ENCODE peak calls at places on chromosomes 3 and 15, in four cellular contexts. One of them, this sample, is unnamed.

GRCh38 chr3:123446210-123446609 is 2.7 kb downstream of the ADCY5 start:
- DNase-seq in right cardiac atrium: no peak
- DNase-seq in heart left ventricle: no peak
- DNase-seq in kidney: no peak
- DNase-seq in this sample: no peak

GRCh38 chr3:188635258-188636038 is 481.5 kb downstream of the LPP start:
- DNase-seq in right cardiac atrium: no peak
- DNase-seq in heart left ventricle: no peak
- DNase-seq in kidney: no peak
- DNase-seq in this sample: no peak

GRCh38 chr15:73054417-73054963 is 2.2 kb downstream of the NEO1 start:
- DNase-seq in right cardiac atrium: no peak
- DNase-seq in heart left ventricle: no peak
- DNase-seq in kidney: no peak
- DNase-seq in this sample: no peak

GRCh38 chr3:173938159-173938558 is 540.6 kb downstream of the NLGN1 start:
- DNase-seq in right cardiac atrium: no peak
- DNase-seq in heart left ventricle: no peak
- DNase-seq in kidney: no peak
- DNase-seq in this sample: no peak

GRCh38 chr3:157087398-157088132 is 72.4 kb downstream of the CCNL1 start:
- DNase-seq in right cardiac atrium: no peak
- DNase-seq in heart left ventricle: no peak
- DNase-seq in kidney: no peak
- DNase-seq in this sample: no peak

GRCh38 chr15:101175396-101175795 is 76.5 kb downstream of the CHSY1 start:
- DNase-seq in right cardiac atrium: no peak
- DNase-seq in heart left ventricle: no peak
- DNase-seq in kidney: no peak
- DNase-seq in this sample: no peak

GRCh38 chr3:39917060-39917773 is 107.8 kb downstream of the MYRIP start:
- DNase-seq in right cardiac atrium: no peak
- DNase-seq in heart left ventricle: no peak
- DNase-seq in kidney: no peak
- DNase-seq in this sample: no peak

GRCh38 chr3:74267583-74268184 is 346.8 kb downstream of the CNTN3 start:
- DNase-seq in right cardiac atrium: no peak
- DNase-seq in heart left ventricle: peak; percentile 20
- DNase-seq in kidney: no peak
- DNase-seq in this sample: no peak

GRCh38 chr3:135226057-135226456 is 431.0 kb downstream of the EPHB1 start:
- DNase-seq in right cardiac atrium: no peak
- DNase-seq in heart left ventricle: no peak
- DNase-seq in kidney: no peak
- DNase-seq in this sample: no peak

GRCh38 chr3:58404396-58404795 is 29.2 kb downstream of the PDHB start:
- DNase-seq in right cardiac atrium: no peak
- DNase-seq in heart left ventricle: no peak
- DNase-seq in kidney: no peak
- DNase-seq in this sample: no peak

GRCh38 chr3:196740476-196741400 is 1.1 kb downstream of the PAK2 start:
- DNase-seq in right cardiac atrium: no peak
- DNase-seq in heart left ventricle: no peak
- DNase-seq in kidney: no peak
- DNase-seq in this sample: no peak

GRCh38 chr3:139982404-139982803 is 47.4 kb downstream of the CLSTN2 start:
- DNase-seq in right cardiac atrium: no peak
- DNase-seq in heart left ventricle: no peak
- DNase-seq in kidney: no peak
- DNase-seq in this sample: no peak

GRCh38 chr15:39025331-39025730 is 460.7 kb upstream of the RASGRP1 start:
- DNase-seq in right cardiac atrium: no peak
- DNase-seq in heart left ventricle: no peak
- DNase-seq in kidney: no peak
- DNase-seq in this sample: no peak

GRCh38 chr3:170144437-170144843 is 37.1 kb downstream of the PHC3 start:
- DNase-seq in right cardiac atrium: no peak
- DNase-seq in heart left ventricle: no peak
- DNase-seq in kidney: no peak
- DNase-seq in this sample: no peak

GRCh38 chr3:105842449-105842848 is 26.4 kb downstream of the CBLB start:
- DNase-seq in right cardiac atrium: no peak
- DNase-seq in heart left ventricle: no peak
- DNase-seq in kidney: no peak
- DNase-seq in this sample: no peak

GRCh38 chr15:57820119-57820518 is 113.6 kb downstream of the POLR2M start:
- DNase-seq in right cardiac atrium: no peak
- DNase-seq in heart left ventricle: no peak
- DNase-seq in kidney: no peak
- DNase-seq in this sample: no peak

GRCh38 chr3:121736112-121736511 is 13.4 kb downstream of the GOLGB1 start:
- DNase-seq in right cardiac atrium: no peak
- DNase-seq in heart left ventricle: no peak
- DNase-seq in kidney: no peak
- DNase-seq in this sample: no peak

GRCh38 chr15:91783001-91783400 is 70.5 kb upstream of the SLCO3A1 start:
- DNase-seq in right cardiac atrium: no peak
- DNase-seq in heart left ventricle: no peak
- DNase-seq in kidney: no peak
- DNase-seq in this sample: no peak

GRCh38 chr15:72155021-72155621 is 36.9 kb downstream of the SENP8 start:
- DNase-seq in right cardiac atrium: peak; percentile 85
- DNase-seq in heart left ventricle: peak; percentile 63
- DNase-seq in kidney: peak; percentile 97
- DNase-seq in this sample: no peak

GRCh38 chr3:142596726-142597088 is 514 bp downstream of the PLS1 start:
- DNase-seq in right cardiac atrium: no peak
- DNase-seq in heart left ventricle: no peak
- DNase-seq in kidney: no peak
- DNase-seq in this sample: no peak

GRCh38 chr15:64717130-64717529 is 58.3 kb downstream of the RBPMS2 start:
- DNase-seq in right cardiac atrium: no peak
- DNase-seq in heart left ventricle: no peak
- DNase-seq in kidney: peak; percentile 10
- DNase-seq in this sample: no peak

GRCh38 chr3:66276705-66277274 is 56.0 kb downstream of the SLC25A26 start:
- DNase-seq in right cardiac atrium: no peak
- DNase-seq in heart left ventricle: peak; percentile 41
- DNase-seq in kidney: no peak
- DNase-seq in this sample: peak; percentile 54

GRCh38 chr3:141231923-141232861 is 567 bp downstream of the PXYLP1 start:
- DNase-seq in right cardiac atrium: peak; percentile 71
- DNase-seq in heart left ventricle: peak; percentile 44
- DNase-seq in kidney: peak; percentile 88
- DNase-seq in this sample: peak; percentile 18

GRCh38 chr3:24180616-24181015 is 235.5 kb downstream of the NR1D2 start:
- DNase-seq in right cardiac atrium: no peak
- DNase-seq in heart left ventricle: no peak
- DNase-seq in kidney: no peak
- DNase-seq in this sample: no peak

GRCh38 chr3:36362216-36362615 is 18.1 kb upstream of the STAC start:
- DNase-seq in right cardiac atrium: no peak
- DNase-seq in heart left ventricle: no peak
- DNase-seq in kidney: no peak
- DNase-seq in this sample: no peak

GRCh38 chr3:111134302-111134701 is 62.7 kb downstream of the NECTIN3 start:
- DNase-seq in right cardiac atrium: no peak
- DNase-seq in heart left ventricle: no peak
- DNase-seq in kidney: no peak
- DNase-seq in this sample: no peak

GRCh38 chr15:90402230-90402629 is 14.2 kb downstream of the IQGAP1 start:
- DNase-seq in right cardiac atrium: peak; percentile 68
- DNase-seq in heart left ventricle: no peak
- DNase-seq in kidney: no peak
- DNase-seq in this sample: no peak

GRCh38 chr3:111068574-111068973 is 3.0 kb upstream of the NECTIN3 start:
- DNase-seq in right cardiac atrium: no peak
- DNase-seq in heart left ventricle: no peak
- DNase-seq in kidney: no peak
- DNase-seq in this sample: no peak

GRCh38 chr3:146200461-146201220 is 39.7 kb upstream of the PLOD2 start:
- DNase-seq in right cardiac atrium: no peak
- DNase-seq in heart left ventricle: no peak
- DNase-seq in kidney: no peak
- DNase-seq in this sample: no peak

GRCh38 chr3:191301017-191301416 is 28.2 kb upstream of the CCDC50 start:
- DNase-seq in right cardiac atrium: no peak
- DNase-seq in heart left ventricle: no peak
- DNase-seq in kidney: no peak
- DNase-seq in this sample: no peak

GRCh38 chr15:52005748-52006701 is 13.0 kb upstream of the MAPK6 start:
- DNase-seq in right cardiac atrium: no peak
- DNase-seq in heart left ventricle: no peak
- DNase-seq in kidney: no peak
- DNase-seq in this sample: no peak

GRCh38 chr3:85482193-85482450 is 523.3 kb downstream of the CADM2 start:
- DNase-seq in right cardiac atrium: no peak
- DNase-seq in heart left ventricle: no peak
- DNase-seq in kidney: no peak
- DNase-seq in this sample: no peak

GRCh38 chr3:66029014-66029413 is 9.7 kb downstream of the MAGI1 start:
- DNase-seq in right cardiac atrium: no peak
- DNase-seq in heart left ventricle: no peak
- DNase-seq in kidney: no peak
- DNase-seq in this sample: no peak

DNA sequence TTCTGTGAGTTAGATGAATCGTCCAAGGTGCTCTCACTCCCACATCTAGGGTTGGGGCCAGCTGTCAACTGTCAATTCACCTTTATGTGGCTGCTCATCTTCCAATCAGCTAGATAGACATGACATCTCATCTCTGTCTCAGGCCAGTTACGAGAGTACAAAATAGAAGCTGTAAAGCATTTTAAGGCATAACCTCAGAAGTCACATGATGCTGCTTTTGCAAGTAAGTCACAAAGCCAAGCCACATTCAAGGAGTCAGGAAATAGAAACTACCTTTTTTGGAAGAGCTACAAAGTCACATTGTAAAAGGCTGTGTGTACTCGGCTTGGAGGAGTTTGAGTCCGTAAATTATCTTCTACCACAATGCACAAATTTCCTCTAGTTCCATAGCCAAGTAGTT is 5.1 kb upstream of the CCR1 start:
- DNase-seq in right cardiac atrium: no peak
- DNase-seq in heart left ventricle: no peak
- DNase-seq in kidney: no peak
- DNase-seq in this sample: no peak
- H3K4me1 ChIP-seq in right cardiac atrium: no peaks in the 10 kb centered on the region
- H3K4me1 ChIP-seq in heart left ventricle: no peaks in the 10 kb centered on the region
- H3K4me1 ChIP-seq in kidney: no peaks in the 10 kb centered on the region
- H3K4me1 ChIP-seq in this sample: peaks cover 30% of the 10 kb centered on the region

GRCh38 chr15:99109555-99110021 is 4.7 kb downstream of the SYNM start:
- DNase-seq in right cardiac atrium: no peak
- DNase-seq in heart left ventricle: no peak
- DNase-seq in kidney: peak; percentile 42
- DNase-seq in this sample: no peak
- H3K4me1 ChIP-seq in right cardiac atrium: peaks cover 3% of the 10 kb centered on the region
- H3K4me1 ChIP-seq in heart left ventricle: peaks cover 58% of the 10 kb centered on the region
- H3K4me1 ChIP-seq in kidney: no peaks in the 10 kb centered on the region
- H3K4me1 ChIP-seq in this sample: peaks cover 10% of the 10 kb centered on the region

GRCh38 chr3:13013151-13013561 is 60.1 kb downstream of the IQSEC1 start:
- DNase-seq in right cardiac atrium: peak; percentile 58
- DNase-seq in heart left ventricle: no peak
- DNase-seq in kidney: no peak
- DNase-seq in this sample: no peak
- H3K4me1 ChIP-seq in right cardiac atrium: peaks cover 2% of the 10 kb centered on the region
- H3K4me1 ChIP-seq in heart left ventricle: peaks cover 34% of the 10 kb centered on the region
- H3K4me1 ChIP-seq in kidney: no peaks in the 10 kb centered on the region
- H3K4me1 ChIP-seq in this sample: peaks cover 86% of the 10 kb centered on the region

GRCh38 chr3:149581248-149581647 is 76.6 kb downstream of the WWTR1 start:
- DNase-seq in right cardiac atrium: no peak
- DNase-seq in heart left ventricle: no peak
- DNase-seq in kidney: no peak
- DNase-seq in this sample: no peak
- H3K4me1 ChIP-seq in right cardiac atrium: peaks cover 20% of the 10 kb centered on the region
- H3K4me1 ChIP-seq in heart left ventricle: peaks cover 78% of the 10 kb centered on the region
- H3K4me1 ChIP-seq in kidney: peaks cover 6% of the 10 kb centered on the region
- H3K4me1 ChIP-seq in this sample: no peaks in the 10 kb centered on the region

GRCh38 chr15:74381481-74381880 is 14.0 kb upstream of the CYP11A1 start:
- DNase-seq in right cardiac atrium: no peak
- DNase-seq in heart left ventricle: no peak
- DNase-seq in kidney: no peak
- DNase-seq in this sample: no peak

GRCh38 chr15:74380361-74381189 is 13.1 kb upstream of the CYP11A1 start:
- DNase-seq in right cardiac atrium: no peak
- DNase-seq in heart left ventricle: no peak
- DNase-seq in kidney: no peak
- DNase-seq in this sample: no peak

GRCh38 chr15:74383286-74383685 is 15.8 kb upstream of the CYP11A1 start:
- DNase-seq in right cardiac atrium: no peak
- DNase-seq in heart left ventricle: no peak
- DNase-seq in kidney: no peak
- DNase-seq in this sample: no peak

GRCh38 chr15:74381190-74381453 is 13.7 kb upstream of the CYP11A1 start:
- DNase-seq in right cardiac atrium: no peak
- DNase-seq in heart left ventricle: no peak
- DNase-seq in kidney: no peak
- DNase-seq in this sample: no peak

GRCh38 chr15:74382004-74382816 is 14.8 kb upstream of the CYP11A1 start:
- DNase-seq in right cardiac atrium: peak; percentile 94
- DNase-seq in heart left ventricle: peak; percentile 84
- DNase-seq in kidney: peak; percentile 93
- DNase-seq in this sample: peak; percentile 83
- H3K4me1 ChIP-seq in right cardiac atrium: peaks cover 6% of the 10 kb centered on the region
- H3K4me1 ChIP-seq in heart left ventricle: peaks cover 32% of the 10 kb centered on the region
- H3K4me1 ChIP-seq in kidney: peaks cover 9% of the 10 kb centered on the region
- H3K4me1 ChIP-seq in this sample: peaks cover 36% of the 10 kb centered on the region

DNA sequence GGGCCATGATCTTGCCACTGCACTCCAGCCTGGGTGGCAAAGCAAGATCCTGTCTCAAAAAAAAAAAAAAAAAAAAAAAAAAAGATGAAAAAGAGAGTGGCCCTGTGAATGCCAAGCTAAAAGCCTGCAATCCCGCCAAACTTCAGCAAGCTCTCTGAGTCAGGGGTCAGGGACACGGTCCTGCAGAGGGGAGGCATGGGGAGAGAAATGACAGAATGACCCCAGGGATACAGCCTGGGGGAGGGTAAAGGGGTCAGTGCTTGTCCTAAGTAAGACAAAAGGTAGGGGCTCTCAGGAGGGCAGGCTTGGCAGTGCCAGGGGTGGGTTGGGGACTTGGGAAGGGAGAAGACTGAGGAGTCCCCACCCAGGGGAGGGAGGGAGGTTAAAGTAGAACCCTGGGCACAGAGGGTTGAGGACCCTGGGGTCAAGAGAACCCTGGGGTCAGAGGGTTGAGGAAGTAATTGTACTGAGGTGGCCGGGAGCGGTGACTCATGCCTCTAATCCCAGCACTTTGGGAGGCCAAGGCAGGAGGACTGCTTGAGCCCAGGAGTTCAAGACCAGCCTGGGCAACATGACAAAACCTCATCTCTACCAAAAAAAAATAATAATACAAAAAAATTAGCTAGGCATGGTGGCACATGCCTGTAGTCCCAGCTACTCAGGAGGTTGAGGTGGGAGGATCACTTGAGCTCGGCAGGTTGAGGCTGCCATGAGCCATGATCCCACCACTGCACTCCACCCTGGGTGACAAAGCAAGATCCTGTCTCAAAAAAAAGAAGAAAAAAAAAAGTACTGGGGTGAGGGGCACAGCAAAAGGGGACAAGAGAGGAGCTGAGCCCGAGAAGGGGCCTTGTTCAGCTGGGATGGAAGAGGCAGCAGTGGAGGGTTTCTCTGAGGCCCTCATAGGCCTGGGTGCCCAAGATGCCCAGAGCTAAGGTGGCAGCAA is 5.2 kb upstream of the SEMA3B start:
- DNase-seq in right cardiac atrium: no peak
- DNase-seq in heart left ventricle: no peak
- DNase-seq in kidney: no peak
- DNase-seq in this sample: no peak
- H3K4me1 ChIP-seq in right cardiac atrium: peaks cover 18% of the 10 kb centered on the region
- H3K4me1 ChIP-seq in heart left ventricle: peaks cover 78% of the 10 kb centered on the region
- H3K4me1 ChIP-seq in kidney: peaks cover 28% of the 10 kb centered on the region
- H3K4me1 ChIP-seq in this sample: peaks cover 5% of the 10 kb centered on the region

This sample was measured in CD8-positive, alpha-beta memory T cell.